ENCODE peak calls at places on chromosomes 11 and 22, in four cellular contexts. F, Z, O and T are unnamed samples. For H4K20me1, the result is how much of the 10 kb centered on the place peaks cover.

GRCh38 chr11:93827347-93827746 is 23.1 kb downstream of the VSTM5 start:
- DNase-seq in Z (no peak), O (no peak), F (no peak), T (no peak)

GRCh38 chr22:34579519-34579918 is 486.4 kb upstream of the ISX start:
- DNase-seq in Z (no peak), F (no peak), O (no peak), T (no peak)

GRCh38 chr11:118398797-118399564 is 2.4 kb upstream of the ATP5MG start:
- DNase-seq in O (no peak), F (no peak), Z (no peak), T (no peak)

GRCh38 chr22:46240506-46240905 is 9.6 kb downstream of the CDPF1 start:
- DNase-seq in Z (no peak), O (no peak), F (no peak), T (no peak)

GRCh38 chr11:128437137-128437536 is 150.2 kb downstream of the ETS1 start:
- DNase-seq in O (no peak), F (no peak), Z (no peak), T (peak)

GRCh38 chr11:61870429-61871039 is 20.8 kb downstream of the FADS3 start:
- DNase-seq in F (no peak), Z (peak), O (no peak), T (no peak)

GRCh38 chr11:64078294-64078693 is 42.6 kb downstream of the FLRT1 start:
- DNase-seq in F (no peak), Z (no peak), O (no peak), T (no peak)

GRCh38 chr22:24162377-24162927 is 18.8 kb upstream of the SUSD2 start:
- DNase-seq in O (no peak), F (no peak), Z (no peak), T (peak)

GRCh38 chr11:64340671-64341335 is 799 bp downstream of the CCDC88B start:
- DNase-seq in Z (peak), O (no peak), F (no peak), T (peak)

GRCh38 chr11:3994030-3994640 is 100.5 kb upstream of the RRM1 start:
- DNase-seq in F (no peak), Z (peak), O (peak), T (peak)

DNA sequence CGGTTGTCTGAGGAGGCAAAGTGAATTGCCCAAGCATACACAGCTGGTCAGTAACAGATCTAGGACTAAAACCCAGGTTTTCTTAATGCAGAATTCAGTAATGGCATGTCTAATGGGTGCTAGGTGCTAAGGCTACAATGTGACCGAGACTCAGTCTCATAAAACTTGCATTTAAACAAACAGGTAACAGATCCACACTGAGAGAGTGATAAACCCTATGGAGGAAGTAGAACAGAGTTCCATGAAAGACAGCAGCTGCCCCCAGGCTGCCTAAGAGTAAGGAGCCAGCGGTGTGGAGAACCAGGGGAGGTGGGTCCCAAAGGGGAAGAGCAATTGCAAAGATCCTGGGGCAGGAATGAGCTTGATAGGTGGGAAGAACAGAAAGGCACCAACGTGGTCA is 27.3 kb downstream of the MMP13 start:
- DNase-seq in F (no peak), O (no peak), Z (no peak), T (no peak)
- TF ChIP-seq JUN in F (no peak), O (no peak), Z (no peak), T (no peak)

GRCh38 chr11:65609236-65609635 is 4.8 kb downstream of the MAP3K11 start:
- DNase-seq in F (no peak), O (no peak), Z (no peak), T (no peak)
- H4K20me1 ChIP-seq in F (under half), O (under half), Z (under half), T (under half)

GRCh38 chr11:14373941-14374646 is 15.1 kb upstream of the RRAS2 start:
- DNase-seq in O (peak), F (no peak), Z (no peak), T (peak)
- TF ChIP-seq POLR2AphosphoS5 in O (no peak), F (no peak), Z (no peak), T (no peak)

DNA sequence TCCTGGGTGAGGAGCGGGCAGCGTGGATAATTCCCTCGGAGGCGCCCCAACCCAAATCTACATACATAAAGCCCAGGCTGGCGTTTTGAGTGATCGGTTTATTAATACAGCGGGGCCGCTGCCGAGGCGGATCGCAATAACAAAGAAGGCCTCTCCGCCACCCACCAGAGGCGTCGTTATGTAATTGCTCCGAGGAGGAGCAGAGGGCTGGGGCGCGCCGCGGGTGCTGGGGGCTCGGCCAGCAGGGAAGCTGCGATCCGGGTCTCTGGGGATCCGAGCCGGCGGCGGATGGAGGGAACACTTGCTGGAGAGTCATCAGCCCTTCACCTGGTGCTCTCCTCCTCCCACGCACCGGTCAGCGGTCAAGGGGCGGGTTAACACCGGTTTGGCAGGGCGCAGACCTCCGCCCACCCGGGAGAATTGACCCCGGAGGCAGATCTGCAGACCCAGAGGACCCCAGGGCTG is 6.4 kb upstream of the TP53I11 start:
- DNase-seq in F (no peak), O (no peak), Z (no peak), T (no peak)
- TF ChIP-seq JUN in F (no peak), O (no peak), Z (no peak), T (no peak)

GRCh38 chr11:77820565-77821348 is at the start of the genes AAMDC and RSF1:
- DNase-seq in O (peak), F (peak), Z (peak), T (peak)

GRCh38 chr11:77815459-77815858 is 5.1 kb downstream of the RSF1 start:
- DNase-seq in F (no peak), O (no peak), Z (no peak), T (no peak)

GRCh38 chr11:77821349-77821851 is 456 bp downstream of the AAMDC start:
- DNase-seq in Z (peak), O (peak), F (no peak), T (peak)

GRCh38 chr11:77819921-77820564 is 479 bp downstream of the RSF1 start:
- DNase-seq in Z (peak), O (peak), F (peak), T (peak)

DNA sequence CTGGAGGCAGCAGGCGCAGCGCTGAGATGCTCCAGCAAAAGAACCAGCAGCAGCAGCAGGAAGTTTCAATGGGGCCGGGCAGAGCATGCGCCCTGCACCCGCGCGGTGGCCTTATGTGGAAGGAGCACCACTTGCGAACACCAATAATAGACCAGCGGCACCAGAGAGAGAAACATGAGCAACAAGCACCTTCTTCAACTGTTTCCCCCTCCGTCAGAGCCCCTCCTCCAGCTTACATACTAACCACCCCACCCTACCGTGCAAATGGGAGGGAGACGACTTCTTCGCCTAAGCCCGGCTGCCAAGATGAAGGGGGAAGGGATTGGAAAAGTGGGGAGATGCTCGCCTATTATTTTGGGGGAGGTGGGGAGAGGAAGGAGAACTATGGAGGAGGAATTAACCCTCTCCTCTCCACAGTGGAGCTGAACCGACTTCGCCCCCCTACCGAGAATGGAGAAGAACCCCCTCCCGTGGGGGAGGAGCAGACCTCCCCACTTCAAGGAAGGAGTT is 1.1 kb downstream of the RSF1 start:
- DNase-seq in F (peak), O (peak), Z (peak), T (peak)
- H4K20me1 ChIP-seq in F (under half), O (under half), Z (under half), T (under half)

DNA sequence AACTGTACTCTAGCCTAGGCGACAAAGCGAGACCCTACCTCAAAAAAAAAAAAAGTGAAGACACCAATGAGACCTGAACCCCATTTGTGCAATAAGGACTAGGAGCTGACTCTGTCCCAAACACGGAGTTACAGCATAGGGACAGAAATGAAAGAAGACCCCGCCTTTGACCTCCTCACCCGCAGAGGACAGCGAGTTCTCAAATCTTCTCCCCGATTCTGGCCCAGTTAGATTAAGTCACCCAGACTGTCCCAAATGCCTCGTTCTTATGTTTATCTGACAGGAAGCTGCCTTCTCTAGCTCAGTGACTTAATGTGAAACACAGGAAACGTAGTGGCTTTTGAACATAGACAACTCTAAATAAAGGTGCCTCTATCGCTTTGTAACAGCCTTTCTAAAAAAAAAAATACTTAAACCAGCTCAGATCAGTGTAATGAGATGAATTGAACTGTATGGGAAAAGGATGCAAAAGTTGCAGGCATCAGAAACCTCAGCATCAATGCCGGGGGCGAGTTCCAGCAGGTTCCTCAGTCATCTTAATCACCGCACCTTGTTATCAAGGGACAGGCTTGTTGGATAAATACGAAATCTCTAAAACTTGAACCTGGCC is 10.6 kb downstream of the MYH9 start:
- DNase-seq in O (no peak), F (no peak), Z (peak), T (no peak)
- TF ChIP-seq POLR2AphosphoS5 in O (no peak), F (no peak), Z (no peak), T (no peak)

GRCh38 chr11:44708063-44708462 is 18.7 kb upstream of the TSPAN18 start:
- DNase-seq in F (no peak), Z (no peak), O (no peak), T (no peak)

GRCh38 chr11:44708523-44709280 is 18.1 kb upstream of the TSPAN18 start:
- DNase-seq in Z (no peak), F (no peak), O (no peak), T (peak)

GRCh38 chr11:44711113-44711512 is 15.6 kb upstream of the TSPAN18 start:
- DNase-seq in F (no peak), O (no peak), Z (no peak), T (no peak)

GRCh38 chr11:44709281-44709562 is 17.5 kb upstream of the TSPAN18 start:
- DNase-seq in O (peak), Z (no peak), F (no peak), T (no peak)

DNA sequence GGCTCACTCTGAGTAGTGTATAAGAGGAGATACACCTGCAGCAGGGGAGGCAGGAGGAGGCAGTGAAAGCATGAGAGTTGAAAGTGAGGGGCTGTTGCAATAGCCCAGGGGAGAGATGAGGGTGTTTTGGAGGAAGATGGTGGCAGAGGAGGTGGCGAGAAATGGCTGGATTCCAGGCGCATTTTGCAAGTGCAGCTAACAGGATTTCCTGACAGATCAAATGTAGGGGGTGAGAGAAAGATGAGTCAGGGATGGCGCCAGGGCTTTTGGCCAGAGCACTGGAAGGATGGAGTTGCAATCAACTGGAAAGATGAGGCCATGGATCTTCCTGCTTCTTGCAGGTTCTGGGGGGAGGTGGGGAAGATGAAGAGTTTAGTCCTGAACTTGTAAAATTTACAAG is 16.8 kb upstream of the TSPAN18 start:
- DNase-seq in O (no peak), Z (no peak), F (no peak), T (peak)
- TF ChIP-seq JUN in O (no peak), Z (no peak), F (no peak), T (peak)